ENCODE peak calls at places on chromosome 10, in four cellular contexts. One of them, this sample, is unnamed.
A peak's percentile ranks its signal among the peaks of the same experiment; 100 is the strongest.

GRCh38 chr10:72808001-72808400 is 85.5 kb upstream of the OIT3 start:
- DNase-seq in K562: no peak
- DNase-seq in GM12891: no peak
- DNase-seq in GM12878: no peak
- DNase-seq in this sample: no peak

GRCh38 chr10:124744688-124745055 is 494 bp upstream of the FAM53B start:
- DNase-seq in K562: no peak
- DNase-seq in GM12891: no peak
- DNase-seq in GM12878: no peak
- DNase-seq in this sample: no peak

GRCh38 chr10:7107287-7107686 is 303.5 kb downstream of the SFMBT2 start:
- DNase-seq in K562: no peak
- DNase-seq in GM12891: no peak
- DNase-seq in GM12878: no peak
- DNase-seq in this sample: no peak

GRCh38 chr10:132465889-132466519 is 69.0 kb downstream of the PWWP2B start:
- DNase-seq in K562: no peak
- DNase-seq in GM12891: no peak
- DNase-seq in GM12878: no peak
- DNase-seq in this sample: no peak

GRCh38 chr10:47401874-47402645 is 18.0 kb upstream of the ZNF488 start:
- DNase-seq in K562: no peak
- DNase-seq in GM12891: no peak
- DNase-seq in GM12878: no peak
- DNase-seq in this sample: no peak

GRCh38 chr10:86644412-86645110 is 9.8 kb upstream of the OPN4 start:
- DNase-seq in K562: no peak
- DNase-seq in GM12891: no peak
- DNase-seq in GM12878: peak; percentile 20
- DNase-seq in this sample: no peak

GRCh38 chr10:91190876-91191580 is 29.4 kb upstream of the PCGF5 start:
- DNase-seq in K562: no peak
- DNase-seq in GM12891: no peak
- DNase-seq in GM12878: no peak
- DNase-seq in this sample: no peak

GRCh38 chr10:132987671-132988571 is 45.6 kb upstream of the CFAP46 start:
- DNase-seq in K562: no peak
- DNase-seq in GM12891: no peak
- DNase-seq in GM12878: no peak
- DNase-seq in this sample: no peak

GRCh38 chr10:80260295-80261243 is 28.9 kb downstream of the MAT1A start:
- DNase-seq in K562: peak; percentile 59
- DNase-seq in GM12891: no peak
- DNase-seq in GM12878: no peak
- DNase-seq in this sample: no peak

GRCh38 chr10:3745582-3745981 is 39.4 kb downstream of the KLF6 start:
- DNase-seq in K562: no peak
- DNase-seq in GM12891: no peak
- DNase-seq in GM12878: no peak
- DNase-seq in this sample: no peak
- TF ChIP-seq SPI1 in K562: no peak
- TF ChIP-seq SPI1 in GM12891: no peak
- TF ChIP-seq SPI1 in GM12878: no peak
- TF ChIP-seq SPI1 in this sample: no peak

GRCh38 chr10:6009159-6009558 is 31.8 kb upstream of the IL15RA start:
- DNase-seq in K562: no peak
- DNase-seq in GM12891: no peak
- DNase-seq in GM12878: no peak
- DNase-seq in this sample: no peak

GRCh38 chr10:6006991-6007390 is 29.6 kb upstream of the IL15RA start:
- DNase-seq in K562: no peak
- DNase-seq in GM12891: no peak
- DNase-seq in GM12878: no peak
- DNase-seq in this sample: no peak

GRCh38 chr10:6008497-6009142 is 31.3 kb upstream of the IL15RA start:
- DNase-seq in K562: no peak
- DNase-seq in GM12891: no peak
- DNase-seq in GM12878: no peak
- DNase-seq in this sample: no peak

GRCh38 chr10:6002809-6003500 is 25.6 kb upstream of the IL15RA start:
- DNase-seq in K562: no peak
- DNase-seq in GM12891: no peak
- DNase-seq in GM12878: no peak
- DNase-seq in this sample: no peak

GRCh38 chr10:6005856-6006390 is 28.6 kb upstream of the IL15RA start:
- DNase-seq in K562: no peak
- DNase-seq in GM12891: no peak
- DNase-seq in GM12878: no peak
- DNase-seq in this sample: no peak
- TF ChIP-seq SPI1 in K562: no peak
- TF ChIP-seq SPI1 in GM12891: no peak
- TF ChIP-seq SPI1 in GM12878: no peak
- TF ChIP-seq SPI1 in this sample: no peak

GRCh38 chr10:110069502-110069982 is 61.8 kb downstream of the ADD3 start:
- DNase-seq in K562: no peak
- DNase-seq in GM12891: no peak
- DNase-seq in GM12878: no peak
- DNase-seq in this sample: no peak
- TF ChIP-seq SPI1 in K562: no peak
- TF ChIP-seq SPI1 in GM12891: no peak
- TF ChIP-seq SPI1 in GM12878: no peak
- TF ChIP-seq SPI1 in this sample: no peak

GRCh38 chr10:77175631-77176222 is 461.9 kb downstream of the KCNMA1 start:
- DNase-seq in K562: no peak
- DNase-seq in GM12891: no peak
- DNase-seq in GM12878: no peak
- DNase-seq in this sample: no peak

GRCh38 chr10:77177589-77177988 is 460.0 kb downstream of the KCNMA1 start:
- DNase-seq in K562: no peak
- DNase-seq in GM12891: no peak
- DNase-seq in GM12878: no peak
- DNase-seq in this sample: no peak

GRCh38 chr10:77176224-77176623 is 461.4 kb downstream of the KCNMA1 start:
- DNase-seq in K562: no peak
- DNase-seq in GM12891: no peak
- DNase-seq in GM12878: no peak
- DNase-seq in this sample: no peak

GRCh38 chr10:77177161-77177560 is 460.4 kb downstream of the KCNMA1 start:
- DNase-seq in K562: no peak
- DNase-seq in GM12891: no peak
- DNase-seq in GM12878: no peak
- DNase-seq in this sample: no peak

GRCh38 chr10:77173615-77174461 is 463.8 kb downstream of the KCNMA1 start:
- DNase-seq in K562: peak; percentile 78
- DNase-seq in GM12891: peak; percentile 21
- DNase-seq in GM12878: peak; percentile 28
- DNase-seq in this sample: peak; percentile 64
- TF ChIP-seq SPI1 in K562: no peak
- TF ChIP-seq SPI1 in GM12891: no peak
- TF ChIP-seq SPI1 in GM12878: no peak
- TF ChIP-seq SPI1 in this sample: no peak

GRCh38 chr10:69449841-69450240 is 1.4 kb upstream of the TSPAN15 start:
- DNase-seq in K562: peak; percentile 54
- DNase-seq in GM12891: no peak
- DNase-seq in GM12878: no peak
- DNase-seq in this sample: peak; percentile 42

GRCh38 chr10:69452676-69453415 is 1.6 kb downstream of the TSPAN15 start:
- DNase-seq in K562: no peak
- DNase-seq in GM12891: no peak
- DNase-seq in GM12878: no peak
- DNase-seq in this sample: no peak

GRCh38 chr10:69453759-69454158 is 2.5 kb downstream of the TSPAN15 start:
- DNase-seq in K562: no peak
- DNase-seq in GM12891: no peak
- DNase-seq in GM12878: no peak
- DNase-seq in this sample: no peak

GRCh38 chr10:69451209-69451783 is at the start of gene TSPAN15:
- DNase-seq in K562: peak; percentile 87
- DNase-seq in GM12891: peak; percentile 84
- DNase-seq in GM12878: peak; percentile 45
- DNase-seq in this sample: no peak

DNA sequence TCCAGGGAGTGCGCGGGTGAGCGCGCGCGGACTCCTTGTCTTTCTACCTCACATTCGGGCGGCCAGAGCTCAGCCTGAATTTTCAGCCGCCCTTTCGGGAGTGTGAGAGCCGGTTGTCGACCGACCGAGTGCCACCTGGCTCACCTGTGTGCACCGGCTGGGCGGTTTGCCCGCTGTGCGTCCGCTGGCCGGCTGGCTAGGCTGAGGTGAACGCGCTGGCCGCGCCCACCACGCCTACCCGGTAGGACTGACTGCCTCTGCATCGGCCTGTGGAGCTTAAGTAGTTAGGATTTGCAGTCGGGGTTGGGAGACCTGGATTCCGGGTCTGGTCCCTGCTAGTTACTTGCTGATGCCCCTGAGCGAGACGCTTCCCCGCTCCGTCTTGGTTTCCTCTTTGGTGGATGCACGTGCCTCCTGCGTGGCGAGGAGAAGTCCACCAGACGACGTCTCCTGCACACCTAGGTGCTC is 553 bp downstream of the TSPAN15 start:
- DNase-seq in K562: no peak
- DNase-seq in GM12891: no peak
- DNase-seq in GM12878: no peak
- DNase-seq in this sample: no peak
- TF ChIP-seq SPI1 in K562: no peak
- TF ChIP-seq SPI1 in GM12891: no peak
- TF ChIP-seq SPI1 in GM12878: no peak
- TF ChIP-seq SPI1 in this sample: no peak

DNA sequence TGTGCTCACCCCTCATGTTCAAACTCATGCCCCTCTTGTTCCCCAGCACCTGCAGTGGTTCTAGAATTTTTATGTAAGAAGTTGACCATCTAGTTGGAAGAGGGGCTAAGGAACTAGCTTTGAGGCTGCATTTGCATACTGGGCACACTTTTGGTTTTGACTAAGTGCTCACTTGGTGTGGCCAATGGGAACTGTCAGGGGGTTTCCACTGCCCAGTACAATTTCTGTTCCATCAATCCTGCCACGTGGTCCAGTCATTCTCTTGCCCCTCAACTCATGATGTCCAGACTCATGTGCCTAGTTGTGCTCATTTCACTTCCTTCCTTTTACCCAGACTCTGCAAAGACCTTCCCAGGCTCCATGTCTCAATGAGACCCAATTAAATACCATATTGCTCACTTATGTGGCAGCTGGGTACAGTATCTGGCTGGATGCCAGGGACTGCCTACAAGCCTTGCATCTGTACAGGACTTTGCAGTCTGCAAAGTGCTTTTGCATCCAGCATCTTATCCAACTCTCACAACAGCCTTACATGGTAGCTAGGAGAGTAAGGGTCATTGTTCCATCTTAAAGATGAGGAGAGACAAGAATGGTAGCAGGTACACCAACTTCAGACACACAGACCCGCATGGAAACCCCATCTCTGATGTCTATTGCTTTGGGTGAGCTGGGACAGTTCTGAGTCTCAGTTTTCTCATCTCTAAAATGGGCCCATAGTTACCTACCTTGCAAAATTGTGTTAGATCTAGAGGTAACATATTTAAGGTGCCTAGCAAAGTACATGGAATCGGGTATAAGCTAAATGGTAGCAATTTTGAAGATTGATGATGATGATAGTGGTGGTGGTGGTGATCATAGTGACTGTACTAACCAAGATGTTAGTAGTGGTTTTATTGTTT is 30.1 kb upstream of the KCNMA1 start:
- DNase-seq in K562: no peak
- DNase-seq in GM12891: no peak
- DNase-seq in GM12878: peak; percentile 77
- DNase-seq in this sample: no peak
- TF ChIP-seq SPI1 in K562: no peak
- TF ChIP-seq SPI1 in GM12891: no peak
- TF ChIP-seq SPI1 in GM12878: peak; percentile 44
- TF ChIP-seq SPI1 in this sample: no peak

GRCh38 chr10:49298666-49298989 is 342 bp upstream of the C10orf71 start:
- DNase-seq in K562: peak; percentile 52
- DNase-seq in GM12891: no peak
- DNase-seq in GM12878: no peak
- DNase-seq in this sample: no peak
- TF ChIP-seq SPI1 in K562: no peak
- TF ChIP-seq SPI1 in GM12891: no peak
- TF ChIP-seq SPI1 in GM12878: no peak
- TF ChIP-seq SPI1 in this sample: no peak

This sample was measured in HL-60.